ENCODE peak calls at places on chromosomes 1 and 21, in eight cellular contexts. One of them, this sample, is unnamed.

GRCh38 chr1:90707363-90707710 is 9.8 kb downstream of the BARHL2 start:
- DNase-seq in ELR: no peak
- DNase-seq in retinal pigment epithelial cell: peak
- DNase-seq in thyroid gland: peak
- DNase-seq in head of caudate nucleus: no peak
- DNase-seq in pancreas: peak
- DNase-seq in lower lobe of right lung: peak
- DNase-seq in SK-MEL-5: peak
- DNase-seq in this sample: no peak

GRCh38 chr1:114023377-114023776 is 44.1 kb downstream of the OLFML3 start:
- DNase-seq in lower lobe of right lung: no peak
- DNase-seq in thyroid gland: no peak
- DNase-seq in retinal pigment epithelial cell: no peak
- DNase-seq in pancreas: no peak
- DNase-seq in ELR: no peak
- DNase-seq in SK-MEL-5: no peak
- DNase-seq in head of caudate nucleus: no peak
- DNase-seq in this sample: peak

GRCh38 chr1:150612014-150612345 is 17.4 kb downstream of the ENSA start:
- DNase-seq in thyroid gland: no peak
- DNase-seq in pancreas: no peak
- DNase-seq in head of caudate nucleus: no peak
- DNase-seq in lower lobe of right lung: no peak
- DNase-seq in ELR: no peak
- DNase-seq in retinal pigment epithelial cell: no peak
- DNase-seq in SK-MEL-5: no peak
- DNase-seq in this sample: peak

GRCh38 chr1:2091611-2092604 is 41.7 kb downstream of the PRKCZ start:
- DNase-seq in pancreas: no peak
- DNase-seq in ELR: peak
- DNase-seq in head of caudate nucleus: peak
- DNase-seq in lower lobe of right lung: no peak
- DNase-seq in SK-MEL-5: peak
- DNase-seq in thyroid gland: peak
- DNase-seq in retinal pigment epithelial cell: no peak
- DNase-seq in this sample: peak

GRCh38 chr1:53258216-53258615 is 19.9 kb upstream of the MAGOH start:
- DNase-seq in head of caudate nucleus: no peak
- DNase-seq in retinal pigment epithelial cell: no peak
- DNase-seq in lower lobe of right lung: no peak
- DNase-seq in thyroid gland: no peak
- DNase-seq in pancreas: no peak
- DNase-seq in SK-MEL-5: no peak
- DNase-seq in ELR: no peak
- DNase-seq in this sample: no peak

GRCh38 chr1:229716064-229716463 is 90.0 kb downstream of the URB2 start:
- DNase-seq in lower lobe of right lung: no peak
- DNase-seq in ELR: no peak
- DNase-seq in SK-MEL-5: no peak
- DNase-seq in pancreas: no peak
- DNase-seq in head of caudate nucleus: no peak
- DNase-seq in thyroid gland: no peak
- DNase-seq in retinal pigment epithelial cell: peak
- DNase-seq in this sample: no peak

GRCh38 chr1:44077421-44077820 is 41.2 kb upstream of the KLF17 start:
- DNase-seq in ELR: peak
- DNase-seq in thyroid gland: no peak
- DNase-seq in head of caudate nucleus: no peak
- DNase-seq in retinal pigment epithelial cell: no peak
- DNase-seq in SK-MEL-5: no peak
- DNase-seq in pancreas: no peak
- DNase-seq in lower lobe of right lung: no peak
- DNase-seq in this sample: no peak

GRCh38 chr1:206979379-206980043 is 9.3 kb upstream of the FCAMR start:
- DNase-seq in thyroid gland: no peak
- DNase-seq in SK-MEL-5: peak
- DNase-seq in retinal pigment epithelial cell: no peak
- DNase-seq in ELR: peak
- DNase-seq in pancreas: no peak
- DNase-seq in lower lobe of right lung: no peak
- DNase-seq in head of caudate nucleus: no peak
- DNase-seq in this sample: peak

GRCh38 chr1:117802546-117803257 is 126.7 kb downstream of the GDAP2 start:
- DNase-seq in retinal pigment epithelial cell: no peak
- DNase-seq in pancreas: no peak
- DNase-seq in head of caudate nucleus: no peak
- DNase-seq in thyroid gland: no peak
- DNase-seq in SK-MEL-5: peak
- DNase-seq in lower lobe of right lung: no peak
- DNase-seq in ELR: no peak
- DNase-seq in this sample: no peak

GRCh38 chr1:84762664-84763063 is 72.4 kb upstream of the SSX2IP start:
- DNase-seq in thyroid gland: no peak
- DNase-seq in lower lobe of right lung: no peak
- DNase-seq in ELR: no peak
- DNase-seq in pancreas: no peak
- DNase-seq in head of caudate nucleus: no peak
- DNase-seq in SK-MEL-5: no peak
- DNase-seq in retinal pigment epithelial cell: no peak
- DNase-seq in this sample: no peak

GRCh38 chr1:207815913-207816312 is 64.1 kb downstream of the CD46 start:
- DNase-seq in lower lobe of right lung: no peak
- DNase-seq in SK-MEL-5: no peak
- DNase-seq in head of caudate nucleus: no peak
- DNase-seq in pancreas: peak
- DNase-seq in thyroid gland: no peak
- DNase-seq in ELR: peak
- DNase-seq in retinal pigment epithelial cell: no peak
- DNase-seq in this sample: no peak

GRCh38 chr1:94092210-94092613 is 28.7 kb downstream of the ABCA4 start:
- DNase-seq in SK-MEL-5: no peak
- DNase-seq in ELR: peak
- DNase-seq in head of caudate nucleus: no peak
- DNase-seq in retinal pigment epithelial cell: no peak
- DNase-seq in thyroid gland: no peak
- DNase-seq in pancreas: no peak
- DNase-seq in lower lobe of right lung: no peak
- DNase-seq in this sample: no peak

GRCh38 chr1:213244664-213245091 is 193.6 kb downstream of the RPS6KC1 start:
- DNase-seq in SK-MEL-5: peak
- DNase-seq in lower lobe of right lung: no peak
- DNase-seq in thyroid gland: peak
- DNase-seq in retinal pigment epithelial cell: peak
- DNase-seq in ELR: peak
- DNase-seq in pancreas: peak
- DNase-seq in head of caudate nucleus: no peak
- DNase-seq in this sample: peak

GRCh38 chr1:27773732-27774445 is 870 bp downstream of the STX12 start:
- DNase-seq in lower lobe of right lung: no peak
- DNase-seq in head of caudate nucleus: no peak
- DNase-seq in ELR: peak
- DNase-seq in SK-MEL-5: no peak
- DNase-seq in thyroid gland: no peak
- DNase-seq in retinal pigment epithelial cell: no peak
- DNase-seq in pancreas: no peak
- DNase-seq in this sample: peak

GRCh38 chr21:27300770-27301169 is 333.9 kb upstream of the ADAMTS5 start:
- DNase-seq in pancreas: no peak
- DNase-seq in SK-MEL-5: no peak
- DNase-seq in head of caudate nucleus: no peak
- DNase-seq in retinal pigment epithelial cell: no peak
- DNase-seq in ELR: peak
- DNase-seq in lower lobe of right lung: no peak
- DNase-seq in thyroid gland: no peak
- DNase-seq in this sample: no peak